ENCODE peak calls at places on chromosome 19, in nine cellular contexts. G, M, J, F, N, A, P, L and R are unnamed samples.

GRCh38 chr19:45801603-45802175 is 9.0 kb upstream of the DMWD start:
- DNase-seq in M (no peak), A (no peak), N (no peak), P (no peak), G (no peak), L (no peak), J (no peak), F (no peak), R (no peak)

GRCh38 chr19:3556978-3557460 is 367 bp downstream of the MFSD12 start:
- DNase-seq in G (peak), F (no peak), M (peak), L (peak), N (no peak), J (peak), A (no peak), P (peak), R (peak)

GRCh38 chr19:11106477-11106876 is 17.2 kb downstream of the LDLR start:
- DNase-seq in M (no peak), F (no peak), N (no peak), A (no peak), L (peak), G (no peak), P (no peak), J (no peak), R (no peak)

GRCh38 chr19:11175920-11176319 is 20.3 kb upstream of the SPC24 start:
- DNase-seq in F (no peak), A (no peak), M (no peak), N (no peak), P (no peak), G (no peak), L (no peak), J (no peak), R (no peak)

GRCh38 chr19:48686103-48686502 is 9.7 kb upstream of the FUT2 start:
- DNase-seq in P (no peak), G (no peak), N (no peak), L (no peak), A (no peak), M (no peak), J (no peak), F (no peak), R (no peak)

GRCh38 chr19:57576661-57577060 is 2.0 kb downstream of the ZNF416 start:
- DNase-seq in J (no peak), L (no peak), N (no peak), P (no peak), G (no peak), A (no peak), F (no peak), M (no peak), R (no peak)

GRCh38 chr19:29662604-29663404 is 2.5 kb upstream of the PLEKHF1 start:
- DNase-seq in J (peak), F (no peak), A (no peak), P (no peak), G (peak), L (peak), M (no peak), N (peak), R (no peak)

GRCh38 chr19:3208317-3209207 is 15.9 kb upstream of the CELF5 start:
- DNase-seq in A (no peak), J (no peak), F (no peak), N (no peak), P (no peak), G (no peak), L (no peak), M (no peak), R (no peak)

GRCh38 chr19:43105496-43105895 is 23.0 kb upstream of the PSG2 start:
- DNase-seq in A (no peak), M (no peak), N (no peak), F (no peak), L (no peak), J (no peak), G (no peak), P (no peak), R (no peak)